ENCODE peak calls at places on chromosomes 3 and 15, in seven cellular contexts. K is AG10803; C is naive thymus-derived CD4-positive, alpha-beta T cell; F is activated T-cell treated with anti-CD3 and anti-CD28 coated beads for 48 hours; S is sigmoid colon; N is NCI-H2081; W is stimulated activated CD4-positive, alpha-beta T cell treated with anti-CD3 and anti-CD28 coated beads, Interleukin-2, amount 100 ng/mL, for 24 hours. P is an unnamed sample.
A peak's percentile ranks its signal among the peaks of the same experiment; 100 is the strongest.

GRCh38 chr15:58698887-58699641 is 50.4 kb downstream of the ADAM10 start:
- DNase-seq in K (no peak), C (no peak), F (no peak), S (no peak), N (no peak), W (no peak), P (no peak)

GRCh38 chr3:41118461-41119385 is 80.6 kb upstream of the CTNNB1 start:
- DNase-seq in K (no peak), C (no peak), F (no peak), S (no peak), N (no peak), W (no peak), P (no peak)

GRCh38 chr15:58331903-58332675 is 99.7 kb upstream of the LIPC start:
- DNase-seq in K (peak; percentile 99), C (peak; percentile 44), F (peak; percentile 87), S (peak; percentile 98), N (peak; percentile 53), W (peak; percentile 90), P (peak; percentile 92)

GRCh38 chr3:15861163-15861562 is 63.4 kb upstream of the ANKRD28 start:
- DNase-seq in K (no peak), C (no peak), F (no peak), S (no peak), N (no peak), W (no peak), P (no peak)

GRCh38 chr3:44984335-44984734 is 8.3 kb downstream of the EXOSC7 start:
- DNase-seq in K (no peak), C (no peak), F (no peak), S (no peak), N (no peak), W (no peak), P (no peak)

GRCh38 chr15:71275098-71275497 is 159.8 kb downstream of the THSD4 start:
- DNase-seq in K (peak; percentile 45), C (no peak), F (no peak), S (no peak), N (no peak), W (no peak), P (no peak)

GRCh38 chr3:100264242-100264641 is 3.5 kb downstream of the TBC1D23 start:
- DNase-seq in K (no peak), C (no peak), F (no peak), S (no peak), N (no peak), W (no peak), P (no peak)

GRCh38 chr3:130345487-130346079 is at the start of gene COL6A5:
- DNase-seq in K (no peak), C (no peak), F (no peak), S (no peak), N (no peak), W (no peak), P (no peak)

GRCh38 chr3:84136425-84136824 is 822.4 kb upstream of the CADM2 start:
- DNase-seq in K (no peak), C (no peak), F (no peak), S (no peak), N (no peak), W (no peak), P (no peak)

GRCh38 chr15:43939070-43939469 is 112.3 kb downstream of the WDR76 start:
- DNase-seq in K (no peak), C (no peak), F (no peak), S (no peak), N (peak; percentile 27), W (no peak), P (no peak)

GRCh38 chr15:45349671-45350070 is 28.7 kb downstream of the GATM start:
- DNase-seq in K (no peak), C (no peak), F (no peak), S (no peak), N (no peak), W (no peak), P (no peak)

GRCh38 chr3:10465161-10465560 is 40.2 kb downstream of the ATP2B2 start:
- DNase-seq in K (no peak), C (no peak), F (no peak), S (no peak), N (no peak), W (no peak), P (no peak)

GRCh38 chr3:50303038-50303815 is at the start of gene HYAL1:
- DNase-seq in K (no peak), C (no peak), F (no peak), S (peak; percentile 83), N (no peak), W (no peak), P (no peak)

GRCh38 chr3:179151474-179151873 is 3.3 kb downstream of the PIK3CA start:
- DNase-seq in K (no peak), C (no peak), F (no peak), S (no peak), N (no peak), W (no peak), P (no peak)

GRCh38 chr3:194276768-194277546 is 74.2 kb downstream of the CPN2 start:
- DNase-seq in K (peak; percentile 72), C (no peak), F (no peak), S (peak; percentile 81), N (peak; percentile 68), W (no peak), P (no peak)

GRCh38 chr15:68383161-68384074 is 48.5 kb downstream of the ITGA11 start:
- DNase-seq in K (peak; percentile 40), C (no peak), F (peak; percentile 12), S (peak; percentile 29), N (peak; percentile 35), W (peak; percentile 41), P (no peak)

GRCh38 chr3:197028711-197029510 is 706 bp downstream of the MELTF start:
- DNase-seq in K (no peak), C (no peak), F (no peak), S (no peak), N (no peak), W (no peak), P (no peak)

GRCh38 chr15:87167055-87167454 is 1087.4 kb downstream of the AGBL1 start:
- DNase-seq in K (no peak), C (no peak), F (no peak), S (no peak), N (no peak), W (no peak), P (no peak)

GRCh38 chr15:31300208-31300661 is 26.4 kb upstream of the KLF13 start:
- DNase-seq in K (no peak), C (no peak), F (no peak), S (peak; percentile 63), N (peak; percentile 51), W (peak; percentile 11), P (no peak)

GRCh38 chr3:146382386-146382785 is 87.0 kb downstream of the PLSCR2 start:
- DNase-seq in K (no peak), C (no peak), F (no peak), S (no peak), N (peak; percentile 41), W (no peak), P (no peak)

GRCh38 chr3:170159459-170159858 is 22.1 kb downstream of the PHC3 start:
- DNase-seq in K (no peak), C (no peak), F (no peak), S (no peak), N (no peak), W (no peak), P (no peak)

GRCh38 chr15:69797051-69797595 is 300.6 kb downstream of the TLE3 start:
- DNase-seq in K (no peak), C (no peak), F (no peak), S (no peak), N (no peak), W (no peak), P (no peak)

GRCh38 chr3:53715815-53716483 is 130.3 kb downstream of the CHDH start:
- DNase-seq in K (no peak), C (no peak), F (no peak), S (no peak), N (no peak), W (no peak), P (no peak)

GRCh38 chr3:99747915-99748314 is 69.7 kb upstream of the CMSS1 start:
- DNase-seq in K (peak; percentile 55), C (no peak), F (no peak), S (no peak), N (peak; percentile 8), W (no peak), P (peak; percentile 30)

P was measured in SHP77 treated with DMSO at 0.1 percent for 48 hours.